ENCODE peak calls at places on chromosome 1, in seven cellular contexts. S, I, T, W, N, Q and O are unnamed samples.

GRCh38 chr1:245182028-245182427 is 27.2 kb downstream of the KIF26B start:
- DNase-seq in N (no peak), S (no peak), W (no peak), I (no peak), Q (no peak), T (no peak), O (no peak)

GRCh38 chr1:221741364-221741970 is 422 bp downstream of the DUSP10 start:
- DNase-seq in S (peak), I (no peak), T (peak), Q (peak), N (peak), W (no peak), O (no peak)

GRCh38 chr1:46132529-46133180 is at the start of gene PIK3R3:
- DNase-seq in S (peak), T (peak), N (peak), W (peak), I (peak), Q (peak), O (peak)

GRCh38 chr1:165842363-165843129 is 15.1 kb downstream of the UCK2 start:
- DNase-seq in N (no peak), Q (no peak), I (no peak), S (no peak), W (no peak), T (no peak), O (no peak)

GRCh38 chr1:240111558-240111957 is 19.9 kb downstream of the FMN2 start:
- DNase-seq in I (no peak), N (peak), T (no peak), Q (no peak), S (no peak), W (peak), O (no peak)

GRCh38 chr1:67489643-67490042 is 59.4 kb upstream of the SERBP1 start:
- DNase-seq in W (no peak), N (no peak), T (no peak), S (no peak), I (no peak), Q (no peak), O (no peak)

GRCh38 chr1:112532074-112532473 is 23.3 kb downstream of the WNT2B start:
- DNase-seq in T (no peak), W (no peak), S (no peak), N (no peak), Q (no peak), I (no peak), O (no peak)

GRCh38 chr1:43313771-43314170 is 13.0 kb downstream of the TIE1 start:
- DNase-seq in N (peak), Q (peak), W (no peak), T (no peak), S (no peak), I (no peak), O (no peak)

GRCh38 chr1:201773764-201774163 is 55.2 kb upstream of the IPO9 start:
- DNase-seq in T (no peak), Q (no peak), W (no peak), S (no peak), I (no peak), N (no peak), O (no peak)

GRCh38 chr1:25523512-25523911 is 19.9 kb upstream of the LDLRAP1 start:
- DNase-seq in N (no peak), T (no peak), W (no peak), I (no peak), Q (peak), S (no peak), O (no peak)

GRCh38 chr1:184160942-184161698 is 109.6 kb downstream of the TSEN15 start:
- DNase-seq in N (no peak), Q (no peak), W (no peak), I (no peak), T (no peak), S (peak), O (no peak)

GRCh38 chr1:117174851-117175250 is 35.9 kb downstream of the VTCN1 start:
- DNase-seq in W (no peak), N (no peak), T (no peak), Q (no peak), I (no peak), S (no peak), O (no peak)

GRCh38 chr1:94846286-94846685 is 26.1 kb downstream of the SLC44A3 start:
- DNase-seq in T (no peak), S (no peak), Q (no peak), W (no peak), N (no peak), I (no peak), O (no peak)

GRCh38 chr1:203276408-203276807 is 28.9 kb upstream of the BTG2 start:
- DNase-seq in S (peak), Q (no peak), T (peak), N (no peak), W (no peak), I (no peak), O (no peak)

GRCh38 chr1:203280061-203280460 is 25.3 kb upstream of the BTG2 start:
- DNase-seq in Q (no peak), T (peak), I (no peak), W (no peak), N (no peak), S (peak), O (no peak)

GRCh38 chr1:203276916-203277535 is 28.3 kb upstream of the BTG2 start:
- DNase-seq in I (no peak), W (no peak), S (peak), N (no peak), T (peak), Q (no peak), O (no peak)

GRCh38 chr1:203278885-203279406 is 26.4 kb upstream of the BTG2 start:
- DNase-seq in Q (no peak), W (no peak), I (no peak), N (no peak), T (no peak), S (no peak), O (no peak)

GRCh38 chr1:203278087-203278884 is 27.0 kb upstream of the BTG2 start:
- DNase-seq in N (peak), W (no peak), T (peak), I (no peak), S (peak), Q (peak), O (no peak)
- TF ChIP-seq POLR2A in N (peak), W (no peak), T (no peak), I (no peak), S (peak), Q (peak), O (no peak)

GRCh38 chr1:53334781-53335180 is 6.9 kb upstream of the LRP8 start:
- DNase-seq in S (no peak), T (no peak), W (no peak), I (no peak), Q (no peak), N (no peak), O (no peak)
- TF ChIP-seq POLR2A in S (no peak), T (no peak), W (no peak), I (no peak), Q (no peak), N (no peak), O (no peak)

GRCh38 chr1:12049625-12050024 is 13.5 kb upstream of the TNFRSF8 start:
- DNase-seq in W (no peak), Q (no peak), N (no peak), S (no peak), T (no peak), I (no peak), O (no peak)

GRCh38 chr1:12053752-12054548 is 9.2 kb upstream of the TNFRSF8 start:
- DNase-seq in Q (no peak), W (no peak), S (no peak), N (no peak), T (no peak), I (no peak), O (no peak)

GRCh38 chr1:12052997-12053686 is 10.0 kb upstream of the TNFRSF8 start:
- DNase-seq in N (no peak), T (no peak), W (no peak), I (no peak), Q (peak), S (peak), O (no peak)

GRCh38 chr1:12051361-12051760 is 11.7 kb upstream of the TNFRSF8 start:
- DNase-seq in I (no peak), Q (no peak), W (no peak), S (no peak), T (no peak), N (no peak), O (no peak)

DNA sequence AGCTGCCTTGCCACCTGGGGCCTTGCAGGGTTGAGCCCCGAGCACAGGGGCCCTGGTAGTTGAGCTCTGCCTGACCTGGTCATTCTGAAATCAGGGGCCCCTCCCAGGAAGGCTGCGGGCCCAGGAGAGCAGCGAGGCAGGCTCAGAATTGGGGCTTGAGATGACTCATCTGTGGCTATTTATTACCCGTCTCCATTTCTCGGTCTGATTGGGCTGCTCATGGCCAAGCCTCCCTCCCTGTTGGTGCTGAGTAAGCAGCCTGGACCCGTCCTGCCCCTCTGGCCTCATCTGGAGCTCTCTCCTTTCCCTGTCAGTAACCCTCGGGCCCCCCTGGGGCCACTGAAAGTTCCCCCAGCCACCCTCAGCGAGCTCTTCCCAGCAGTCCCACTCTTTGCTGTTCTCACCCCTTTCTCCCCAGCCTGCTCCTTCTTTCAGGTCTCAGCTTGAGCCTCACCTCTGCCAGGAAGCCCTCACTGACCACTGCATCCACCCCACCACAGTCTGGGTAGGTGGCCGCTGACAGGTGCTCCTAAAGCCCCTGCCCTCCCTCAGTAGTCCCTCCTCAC is 11.0 kb upstream of the TNFRSF8 start:
- DNase-seq in S (peak), I (peak), N (peak), Q (peak), T (no peak), W (peak), O (no peak)
- TF ChIP-seq POLR2A in S (no peak), I (no peak), N (no peak), Q (no peak), T (no peak), W (no peak), O (no peak)

GRCh38 chr1:41017141-41018024 is 4.1 kb downstream of the SLFNL1 start:
- DNase-seq in I (no peak), W (no peak), Q (no peak), T (peak), N (no peak), S (no peak), O (no peak)
- TF ChIP-seq POLR2A in I (no peak), W (no peak), Q (no peak), T (no peak), N (no peak), S (no peak), O (no peak)

DNA sequence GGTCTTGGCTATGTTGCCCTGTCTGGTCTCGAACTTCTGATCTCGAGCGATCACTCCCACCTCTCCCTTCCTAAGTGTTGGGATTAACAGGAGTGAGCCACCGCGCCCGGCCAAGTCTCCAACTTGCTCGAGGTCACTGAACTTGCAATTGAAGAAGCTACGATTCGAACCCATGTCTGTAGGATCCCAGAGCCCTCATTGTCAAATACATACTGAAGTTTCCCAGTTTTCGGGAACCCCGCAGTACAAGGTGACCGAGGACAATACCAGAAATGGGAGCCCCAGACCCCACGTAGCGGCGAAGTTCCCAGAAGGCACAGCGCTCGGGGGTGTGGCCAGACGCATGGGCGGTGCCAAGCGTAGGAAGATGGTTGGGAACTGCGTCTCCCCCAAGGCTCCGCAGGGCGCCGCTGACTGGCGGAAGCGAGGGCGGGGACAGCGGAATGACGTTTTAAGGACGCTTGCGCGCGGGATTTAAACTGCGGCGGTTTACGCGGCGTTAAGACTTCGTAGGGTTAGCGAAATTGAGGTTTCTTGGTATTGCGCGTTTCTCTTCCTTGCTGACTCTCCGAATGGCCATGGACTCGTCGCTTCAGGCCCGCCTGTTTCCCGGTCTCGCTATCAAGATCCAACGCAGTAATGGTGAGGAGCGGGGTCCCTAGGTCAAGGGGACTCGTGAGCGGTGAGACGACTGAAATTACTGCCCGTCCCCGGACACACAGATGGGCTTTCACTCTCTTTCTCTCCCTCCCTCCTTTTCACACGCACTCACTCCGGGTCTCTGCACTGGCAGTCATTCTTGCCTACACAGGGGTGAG is at the start of gene KIF2C:
- DNase-seq in I (peak), N (peak), T (peak), Q (peak), W (peak), S (peak), O (peak)
- TF ChIP-seq POLR2A in I (peak), N (peak), T (no peak), Q (no peak), W (peak), S (peak), O (peak)

DNA sequence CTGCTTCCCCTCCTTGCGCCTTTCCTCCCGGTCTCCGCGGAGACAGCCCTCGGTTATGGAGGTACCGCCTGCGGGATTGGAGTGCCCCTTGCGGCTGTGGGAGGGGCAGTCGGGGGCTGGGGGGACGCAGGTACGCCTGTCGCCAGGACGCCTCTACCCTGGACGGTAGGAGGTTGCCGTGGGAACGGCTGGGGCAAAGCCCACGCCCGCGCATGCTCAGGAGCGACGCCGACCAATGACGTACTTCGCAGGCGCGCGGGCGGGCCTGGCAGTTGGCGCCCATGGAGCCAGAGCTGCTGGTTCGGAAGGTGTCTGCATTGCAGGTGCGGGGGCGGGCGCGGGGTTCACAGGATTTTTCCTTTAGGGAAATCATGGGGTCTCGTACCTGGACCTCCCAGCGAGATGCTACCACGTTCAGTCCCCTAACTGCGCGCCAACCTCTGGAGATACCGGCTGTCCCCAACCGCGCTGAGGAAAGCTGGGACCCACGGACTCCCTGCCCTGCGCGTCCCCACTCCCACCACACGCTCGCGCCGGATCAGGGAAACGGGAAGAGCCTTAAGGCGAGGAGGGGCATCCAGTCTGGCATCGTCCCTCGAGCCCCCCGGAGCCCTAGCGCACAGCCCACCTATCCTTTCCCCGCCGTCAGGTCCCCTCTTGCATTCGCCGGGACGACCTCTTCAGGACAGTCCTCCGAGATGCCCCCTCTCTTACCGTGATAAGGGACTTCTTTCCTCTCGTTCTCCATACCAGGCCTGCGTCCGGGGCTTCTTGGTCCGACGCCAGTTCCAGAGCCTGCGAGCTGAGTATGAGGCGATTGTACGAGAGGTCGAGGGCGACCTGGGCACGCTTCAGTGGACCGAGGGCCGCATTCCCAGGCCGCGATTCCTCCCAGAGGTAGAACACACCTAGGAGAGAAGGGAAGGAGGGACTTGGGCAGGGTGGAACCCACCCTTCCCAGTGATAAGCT is at the start of gene IQCC:
- DNase-seq in S (peak), W (peak), N (peak), T (peak), I (peak), Q (peak), O (peak)
- TF ChIP-seq POLR2A in S (peak), W (peak), N (peak), T (no peak), I (peak), Q (peak), O (peak)

GRCh38 chr1:47684964-47685762 is 247.3 kb downstream of the FOXD2 start:
- DNase-seq in S (no peak), I (no peak), Q (no peak), T (peak), W (no peak), N (no peak), O (no peak)
- TF ChIP-seq POLR2A in S (no peak), I (no peak), Q (no peak), T (no peak), W (no peak), N (no peak), O (no peak)

DNA sequence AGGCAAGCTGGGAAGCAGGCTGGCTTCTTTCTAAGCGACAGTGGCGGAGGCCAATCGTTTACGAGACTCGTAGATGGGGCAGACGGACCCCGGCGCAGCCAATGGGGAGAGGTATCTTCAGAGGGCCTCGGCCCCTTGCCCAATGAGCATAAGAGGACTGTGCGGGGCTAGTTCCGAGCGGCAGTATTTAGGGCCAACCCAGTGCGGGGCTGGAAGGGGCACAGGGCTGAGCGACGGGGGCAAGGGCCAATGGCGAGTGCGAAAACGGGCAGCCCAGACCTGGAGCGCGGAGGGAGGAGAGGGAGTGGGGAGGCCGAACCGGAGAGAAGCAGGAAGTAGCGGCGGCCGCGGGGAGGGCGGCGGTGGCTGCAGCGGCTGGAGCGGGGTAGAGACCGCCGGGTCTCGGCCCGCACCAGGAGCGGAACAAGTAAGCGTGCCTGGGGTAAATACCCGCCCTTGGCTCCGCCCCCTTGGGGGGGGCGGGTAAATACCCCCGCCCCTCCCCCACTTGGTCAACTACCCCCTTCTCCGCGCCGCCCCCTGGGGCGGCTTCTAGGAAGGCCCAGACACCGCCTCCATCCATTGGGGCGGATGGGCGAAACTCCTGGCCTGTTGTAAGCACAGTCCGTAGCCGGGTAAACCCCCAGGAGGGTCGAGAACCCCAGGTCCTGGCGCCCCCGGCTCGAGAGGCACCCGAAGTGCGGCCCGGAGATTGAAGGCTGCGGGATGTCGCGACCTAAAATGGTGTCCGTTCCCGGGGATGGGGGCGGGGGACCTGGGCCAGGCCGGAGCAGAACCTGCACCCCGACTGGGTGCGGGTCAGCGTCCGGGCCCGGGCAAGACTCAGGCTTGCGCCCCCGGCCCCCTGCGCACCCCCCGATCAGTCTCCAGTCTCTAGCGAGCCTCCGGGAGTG is at the start of gene ZNF687:
- DNase-seq in I (peak), W (peak), T (peak), N (peak), Q (peak), S (peak), O (peak)
- TF ChIP-seq POLR2A in I (peak), W (peak), T (no peak), N (peak), Q (peak), S (peak), O (peak)